ENCODE peak calls at places on chromosomes 3 and 15, in four cellular contexts. L, I, K and C are unnamed samples.

GRCh38 chr3:159806412-159806811 is 182.2 kb upstream of the IL12A start:
- DNase-seq in I (no peak), K (no peak), L (no peak), C (no peak)

GRCh38 chr3:10286596-10287295 is 6.0 kb downstream of the GHRL start:
- DNase-seq in I (peak), K (no peak), L (no peak), C (no peak)

GRCh38 chr3:100603449-100603848 is 6.0 kb upstream of the ADGRG7 start:
- DNase-seq in K (no peak), L (no peak), I (peak), C (no peak)

GRCh38 chr15:38670142-38671002 is 105.8 kb upstream of the RASGRP1 start:
- DNase-seq in L (peak), K (no peak), I (peak), C (peak)

GRCh38 chr3:127456471-127457093 is 134.0 kb downstream of the TPRA1 start:
- DNase-seq in I (no peak), K (no peak), L (no peak), C (no peak)

GRCh38 chr3:156373654-156374053 is 181.3 kb downstream of the SSR3 start:
- DNase-seq in L (no peak), I (no peak), K (no peak), C (no peak)

GRCh38 chr15:44536962-44537727 is at the start of gene EIF3J:
- DNase-seq in K (peak), L (peak), I (peak), C (peak)

GRCh38 chr15:67025719-67026118 is 39.7 kb upstream of the SMAD3 start:
- DNase-seq in L (no peak), I (no peak), K (no peak), C (no peak)

GRCh38 chr3:13005301-13005700 is 67.9 kb downstream of the IQSEC1 start:
- DNase-seq in L (no peak), I (no peak), K (no peak), C (no peak)

GRCh38 chr3:48429416-48430358 is at the start of gene PLXNB1:
- DNase-seq in K (peak), I (peak), L (peak), C (peak)

GRCh38 chr15:26438316-26438715 is 334.6 kb downstream of the GABRB3 start:
- DNase-seq in K (no peak), L (no peak), I (no peak), C (no peak)

GRCh38 chr15:45143056-45143455 is 13.3 kb downstream of the DUOX1 start:
- DNase-seq in I (no peak), K (no peak), L (no peak), C (no peak)

GRCh38 chr3:23202203-23202920 is 765 bp upstream of the UBE2E2 start:
- DNase-seq in K (no peak), L (no peak), I (peak), C (no peak)

GRCh38 chr15:83670628-83671027 is 16.7 kb downstream of the ADAMTSL3 start:
- DNase-seq in K (no peak), I (no peak), L (no peak), C (no peak)

GRCh38 chr3:161957467-161957866 is 460.9 kb downstream of the OTOL1 start:
- DNase-seq in K (no peak), L (no peak), I (no peak), C (no peak)

GRCh38 chr3:98784666-98785600 is 21.8 kb downstream of the ST3GAL6 start:
- DNase-seq in I (no peak), K (no peak), L (no peak), C (no peak)

GRCh38 chr3:19645093-19645492 is 288.9 kb downstream of the EFHB start:
- DNase-seq in I (peak), L (no peak), K (peak), C (no peak)

GRCh38 chr3:55911256-55911655 is 424.1 kb upstream of the WNT5A start:
- DNase-seq in I (no peak), K (no peak), L (no peak), C (no peak)

GRCh38 chr3:196108075-196108743 is 26.3 kb upstream of the TFRC start:
- DNase-seq in L (no peak), I (no peak), K (no peak), C (no peak)

GRCh38 chr15:69755571-69756310 is 303.1 kb downstream of the RPLP1 start:
- DNase-seq in L (peak), K (peak), I (peak), C (peak)

GRCh38 chr15:57340673-57341259 is 35.5 kb upstream of the CGNL1 start:
- DNase-seq in I (peak), K (peak), L (no peak), C (no peak)

GRCh38 chr15:42759093-42759492 is 22.2 kb upstream of the CDAN1 start:
- DNase-seq in L (no peak), K (no peak), I (no peak), C (no peak)

GRCh38 chr15:30065025-30065801 is 17.5 kb upstream of the GOLGA8J start:
- DNase-seq in L (no peak), K (no peak), I (no peak), C (no peak)

GRCh38 chr3:42851228-42851834 is 24.3 kb downstream of the CYP8B1 start:
- DNase-seq in L (no peak), K (no peak), I (no peak), C (no peak)